ENCODE peak calls at places on chromosomes 6 and 20, in six cellular contexts. U, O, D, M, E and R are unnamed samples.

GRCh38 chr6:134863763-134864510 is 86.0 kb downstream of the ALDH8A1 start:
- DNase-seq in O (no peak), M (no peak), U (no peak), E (no peak), D (no peak), R (no peak)

GRCh38 chr6:3418521-3419060 is 38.3 kb downstream of the SLC22A23 start:
- DNase-seq in U (no peak), E (no peak), D (no peak), O (no peak), M (no peak), R (no peak)

GRCh38 chr6:12291785-12292604 is 1.8 kb downstream of the EDN1 start:
- DNase-seq in E (peak; percentile 57), D (no peak), M (peak; percentile 49), O (no peak), U (peak; percentile 14), R (no peak)

GRCh38 chr6:144908004-144908403 is 622.9 kb downstream of the UTRN start:
- DNase-seq in M (no peak), D (no peak), U (no peak), O (no peak), E (no peak), R (no peak)

GRCh38 chr20:10922941-10923340 is 249.1 kb upstream of the JAG1 start:
- DNase-seq in E (peak; percentile 85), U (peak; percentile 96), D (no peak), O (no peak), M (peak; percentile 94), R (no peak)

GRCh38 chr6:34315780-34316179 is 67.0 kb upstream of the SMIM29 start:
- DNase-seq in D (no peak), O (peak; percentile 51), M (no peak), U (no peak), E (no peak), R (no peak)

GRCh38 chr6:20352346-20352745 is 49.3 kb upstream of the E2F3 start:
- DNase-seq in D (no peak), M (no peak), E (no peak), O (peak; percentile 72), U (no peak), R (no peak)

GRCh38 chr20:50645253-50646068 is 45.9 kb downstream of the RIPOR3 start:
- DNase-seq in E (peak; percentile 98), O (peak; percentile 41), M (peak; percentile 100), U (peak; percentile 100), D (no peak), R (peak; percentile 28)

GRCh38 chr6:84193140-84193708 is 34.2 kb downstream of the CEP162 start:
- DNase-seq in E (peak; percentile 87), M (peak; percentile 72), D (no peak), O (no peak), U (peak; percentile 65), R (no peak)

GRCh38 chr6:107106165-107106564 is 9.2 kb downstream of the BEND3 start:
- DNase-seq in M (no peak), D (no peak), E (no peak), O (no peak), U (no peak), R (no peak)

GRCh38 chr20:18267815-18268214 is 20.5 kb upstream of the ZNF133 start:
- DNase-seq in O (no peak), U (no peak), M (no peak), E (no peak), D (no peak), R (no peak)

GRCh38 chr6:35392773-35393672 is 50.7 kb downstream of the PPARD start:
- DNase-seq in D (no peak), E (no peak), O (peak; percentile 75), U (no peak), M (no peak), R (no peak)

GRCh38 chr6:3013486-3013885 is 13.8 kb downstream of the NQO2 start:
- DNase-seq in O (no peak), U (peak; percentile 65), M (peak; percentile 95), E (peak; percentile 86), D (no peak), R (no peak)

GRCh38 chr6:16644540-16645250 is 116.6 kb downstream of the ATXN1 start:
- DNase-seq in E (no peak), M (no peak), D (no peak), U (no peak), O (no peak), R (no peak)

GRCh38 chr6:148107911-148108310 is 234.7 kb upstream of the SASH1 start:
- DNase-seq in M (no peak), U (no peak), O (no peak), E (no peak), D (no peak), R (no peak)

GRCh38 chr6:34858681-34859080 is 29.2 kb downstream of the TAF11 start:
- DNase-seq in D (no peak), O (peak; percentile 52), U (no peak), E (no peak), M (no peak), R (no peak)

GRCh38 chr6:53065266-53066058 is at the start of gene FBXO9:
- DNase-seq in M (peak; percentile 54), D (no peak), E (peak; percentile 29), O (peak; percentile 80), U (peak; percentile 50), R (peak; percentile 79)

GRCh38 chr6:136790411-136791295 is 1.6 kb downstream of the MAP3K5 start:
- DNase-seq in U (peak; percentile 50), D (no peak), O (no peak), E (no peak), M (no peak), R (no peak)

GRCh38 chr20:45179166-45179565 is 4.5 kb downstream of the PI3 start:
- DNase-seq in D (no peak), U (no peak), E (no peak), O (no peak), M (peak; percentile 26), R (no peak)

GRCh38 chr20:63945921-63946920 is 10.0 kb downstream of the UCKL1 start:
- DNase-seq in O (no peak), U (no peak), M (no peak), D (no peak), E (no peak), R (no peak)

GRCh38 chr20:24965065-24965919 is 16.2 kb downstream of the CST7 start:
- DNase-seq in U (no peak), M (no peak), D (peak; percentile 55), O (no peak), E (no peak), R (no peak)

GRCh38 chr6:69846770-69847506 is 19.4 kb upstream of the COL19A1 start:
- DNase-seq in D (no peak), M (no peak), U (no peak), O (no peak), E (no peak), R (no peak)

GRCh38 chr20:20375862-20376261 is 8.0 kb downstream of the INSM1 start:
- DNase-seq in E (no peak), O (no peak), D (no peak), U (no peak), M (no peak), R (no peak)

GRCh38 chr6:89372506-89372901 is 20.0 kb upstream of the UBE2J1 start:
- DNase-seq in O (no peak), E (no peak), U (no peak), M (no peak), D (no peak), R (no peak)

GRCh38 chr20:51378171-51378928 is 164.2 kb downstream of the NFATC2 start:
- DNase-seq in E (no peak), M (no peak), O (peak; percentile 53), U (no peak), D (no peak), R (no peak)

GRCh38 chr20:47336013-47336754 is 20.3 kb downstream of the ZMYND8 start:
- DNase-seq in M (peak; percentile 98), O (no peak), D (no peak), E (peak; percentile 73), U (peak; percentile 83), R (no peak)

GRCh38 chr6:113930183-113930582 is 40.8 kb downstream of the HDAC2 start:
- DNase-seq in U (no peak), O (no peak), D (no peak), E (no peak), M (no peak), R (no peak)

GRCh38 chr6:21442874-21443273 is 150.7 kb upstream of the SOX4 start:
- DNase-seq in U (no peak), M (no peak), O (no peak), D (no peak), E (no peak), R (no peak)

GRCh38 chr6:148969679-148970078 is 222.8 kb downstream of the UST start:
- DNase-seq in D (no peak), U (peak; percentile 71), O (no peak), M (no peak), E (no peak), R (peak; percentile 61)

GRCh38 chr6:106084106-106084963 is 1.8 kb upstream of the PRDM1 start:
- DNase-seq in D (peak; percentile 38), M (peak; percentile 85), O (peak; percentile 72), U (peak; percentile 78), E (no peak), R (peak; percentile 75)

GRCh38 chr6:130178692-130179091 is 44.1 kb downstream of the SAMD3 start:
- DNase-seq in U (peak; percentile 96), D (no peak), O (peak; percentile 40), E (peak; percentile 94), M (peak; percentile 91), R (no peak)

GRCh38 chr6:71473908-71474307 is 185.3 kb downstream of the OGFRL1 start:
- DNase-seq in D (no peak), U (peak; percentile 98), M (peak; percentile 92), O (no peak), E (peak; percentile 88), R (no peak)

GRCh38 chr6:80932364-80932763 is 820.1 kb downstream of the TENT5A start:
- DNase-seq in E (no peak), M (no peak), O (no peak), U (peak; percentile 41), D (no peak), R (no peak)

GRCh38 chr6:156556830-156557229 is 220.3 kb upstream of the ARID1B start:
- DNase-seq in M (no peak), E (no peak), D (no peak), O (no peak), U (no peak), R (no peak)

GRCh38 chr6:37460805-37461204 is 27.8 kb downstream of the CMTR1 start:
- DNase-seq in U (peak; percentile 38), O (no peak), E (no peak), M (no peak), D (no peak), R (no peak)

GRCh38 chr6:69383627-69384026 is 413.2 kb downstream of the LMBRD1 start:
- DNase-seq in E (no peak), O (no peak), U (no peak), D (no peak), M (no peak), R (no peak)

GRCh38 chr6:108168501-108168979 is 2.7 kb downstream of the NR2E1 start:
- DNase-seq in M (no peak), D (no peak), E (no peak), O (no peak), U (no peak), R (no peak)